ENCODE peak calls at places on chromosomes 5 and 9, in four cellular contexts. T, B, A and N are unnamed samples.

GRCh38 chr5:74188341-74188740 is 452.2 kb downstream of the ENC1 start:
- DNase-seq in T (no peak), A (no peak), B (no peak), N (no peak)

GRCh38 chr9:36149197-36149596 is 12.7 kb downstream of the GLIPR2 start:
- DNase-seq in B (no peak), T (no peak), A (no peak), N (no peak)

GRCh38 chr5:79011869-79012268 is 26.8 kb upstream of the ARSB start:
- DNase-seq in B (no peak), T (no peak), A (no peak), N (no peak)

GRCh38 chr9:92648447-92649406 is 21.2 kb downstream of the IPPK start:
- DNase-seq in T (no peak), B (no peak), A (no peak), N (no peak)

GRCh38 chr9:121858788-121859187 is 207.4 kb downstream of the DAB2IP start:
- DNase-seq in B (no peak), T (no peak), A (no peak), N (no peak)

GRCh38 chr5:148543727-148544126 is 110.6 kb downstream of the HTR4 start:
- DNase-seq in A (no peak), T (no peak), B (no peak), N (no peak)

GRCh38 chr5:761206-761771 is 23.2 kb downstream of the ZDHHC11B start:
- DNase-seq in A (no peak), B (no peak), T (no peak), N (no peak)

GRCh38 chr5:132375957-132376356 is 6.4 kb downstream of the SLC22A5 start:
- DNase-seq in B (no peak), T (no peak), A (no peak), N (no peak)

GRCh38 chr9:100455470-100455869 is 17.5 kb upstream of the TMEFF1 start:
- DNase-seq in A (no peak), B (no peak), T (no peak), N (no peak)

GRCh38 chr5:105968961-105969360 is 1701.8 kb downstream of the EFNA5 start:
- DNase-seq in B (no peak), T (no peak), A (no peak), N (no peak)

GRCh38 chr5:72515211-72515610 is 8.0 kb upstream of the ZNF366 start:
- DNase-seq in B (no peak), A (no peak), T (no peak), N (no peak)

GRCh38 chr9:20271107-20271506 is 351.2 kb downstream of the MLLT3 start:
- DNase-seq in A (no peak), B (no peak), T (no peak), N (no peak)

GRCh38 chr9:6788175-6789016 is 30.6 kb downstream of the KDM4C start:
- DNase-seq in T (peak; percentile 94), B (no peak), A (no peak), N (peak; percentile 84)

GRCh38 chr5:107849118-107849517 is 178.4 kb upstream of the EFNA5 start:
- DNase-seq in B (no peak), A (no peak), T (no peak), N (no peak)

GRCh38 chr9:110115341-110115820 is 92.6 kb downstream of the C9orf152 start:
- DNase-seq in T (no peak), A (no peak), B (no peak), N (no peak)

GRCh38 chr5:91162534-91163381 is 220.4 kb downstream of the ARRDC3 start:
- DNase-seq in A (peak; percentile 78), B (peak; percentile 13), T (peak; percentile 48), N (peak; percentile 62)

GRCh38 chr5:150645070-150645700 is 4.7 kb downstream of the SYNPO start:
- DNase-seq in A (no peak), T (no peak), B (no peak), N (no peak)
- TF ChIP-seq POLR2AphosphoS2 in A (no peak), T (no peak), B (no peak), N (no peak)

GRCh38 chr5:179367491-179367890 is 22.2 kb upstream of the ADAMTS2 start:
- DNase-seq in A (no peak), T (no peak), B (no peak), N (no peak)
- TF ChIP-seq POLR2AphosphoS2 in A (no peak), T (no peak), B (no peak), N (no peak)

GRCh38 chr5:150559701-150560100 is 51.8 kb downstream of the NDST1 start:
- DNase-seq in A (no peak), B (no peak), T (no peak), N (no peak)
- TF ChIP-seq POLR2AphosphoS2 in A (no peak), B (no peak), T (no peak), N (no peak)

GRCh38 chr9:14153310-14153720 is 160.6 kb downstream of the NFIB start:
- DNase-seq in A (no peak), T (no peak), B (peak; percentile 2), N (no peak)

GRCh38 chr9:14158136-14158781 is 155.7 kb downstream of the NFIB start:
- DNase-seq in B (no peak), T (no peak), A (no peak), N (no peak)

GRCh38 chr9:14158911-14159310 is 155.0 kb downstream of the NFIB start:
- DNase-seq in A (no peak), B (peak; percentile 6), T (no peak), N (peak; percentile 55)

GRCh38 chr9:14155237-14155636 is 158.7 kb downstream of the NFIB start:
- DNase-seq in T (no peak), A (no peak), B (no peak), N (no peak)

GRCh38 chr9:14156046-14156445 is 157.9 kb downstream of the NFIB start:
- DNase-seq in A (peak; percentile 37), B (no peak), T (no peak), N (no peak)
- TF ChIP-seq POLR2AphosphoS2 in A (no peak), B (no peak), T (no peak), N (no peak)